ENCODE peak calls at places on chromosomes 2 and 18, in eight cellular contexts. One of them, this sample, is unnamed.

GRCh38 chr18:79497638-79498081 is 101.9 kb downstream of the NFATC1 start:
- DNase-seq in WTC11: no peak
- DNase-seq in SK-N-SH: no peak
- DNase-seq in A549: no peak
- DNase-seq in HCT116: no peak
- DNase-seq in H1: no peak
- DNase-seq in K562: no peak
- DNase-seq in HepG2: no peak
- DNase-seq in this sample: no peak

GRCh38 chr2:30862054-30862651 is 54.9 kb upstream of the CAPN13 start:
- DNase-seq in WTC11: peak
- DNase-seq in SK-N-SH: peak
- DNase-seq in A549: peak
- DNase-seq in HCT116: peak
- DNase-seq in H1: peak
- DNase-seq in K562: peak
- DNase-seq in HepG2: peak
- DNase-seq in this sample: peak

GRCh38 chr2:164145093-164145987 is 409.5 kb upstream of the FIGN start:
- DNase-seq in WTC11: no peak
- DNase-seq in SK-N-SH: no peak
- DNase-seq in A549: no peak
- DNase-seq in HCT116: no peak
- DNase-seq in H1: no peak
- DNase-seq in K562: no peak
- DNase-seq in HepG2: no peak
- DNase-seq in this sample: no peak

GRCh38 chr2:202689459-202689858 is 54.7 kb downstream of the FAM117B start:
- DNase-seq in WTC11: no peak
- DNase-seq in SK-N-SH: no peak
- DNase-seq in A549: no peak
- DNase-seq in HCT116: no peak
- DNase-seq in H1: no peak
- DNase-seq in K562: no peak
- DNase-seq in HepG2: no peak
- DNase-seq in this sample: no peak

GRCh38 chr2:102698369-102699111 is 63.3 kb upstream of the TMEM182 start:
- DNase-seq in WTC11: no peak
- DNase-seq in SK-N-SH: no peak
- DNase-seq in A549: no peak
- DNase-seq in HCT116: no peak
- DNase-seq in H1: no peak
- DNase-seq in K562: peak
- DNase-seq in HepG2: no peak
- DNase-seq in this sample: no peak

GRCh38 chr2:120538691-120539420 is 192.9 kb downstream of the INHBB start:
- DNase-seq in WTC11: no peak
- DNase-seq in SK-N-SH: no peak
- DNase-seq in A549: no peak
- DNase-seq in HCT116: no peak
- DNase-seq in H1: no peak
- DNase-seq in K562: no peak
- DNase-seq in HepG2: peak
- DNase-seq in this sample: no peak

GRCh38 chr2:26268184-26268583 is 23.4 kb downstream of the HADHB start:
- DNase-seq in WTC11: no peak
- DNase-seq in SK-N-SH: no peak
- DNase-seq in A549: no peak
- DNase-seq in HCT116: no peak
- DNase-seq in H1: no peak
- DNase-seq in K562: no peak
- DNase-seq in HepG2: no peak
- DNase-seq in this sample: no peak

GRCh38 chr2:6827516-6828298 is 38.0 kb downstream of the CMPK2 start:
- DNase-seq in WTC11: no peak
- DNase-seq in SK-N-SH: no peak
- DNase-seq in A549: no peak
- DNase-seq in HCT116: no peak
- DNase-seq in H1: no peak
- DNase-seq in K562: no peak
- DNase-seq in HepG2: no peak
- DNase-seq in this sample: no peak

GRCh38 chr2:143474568-143474967 is 345.3 kb downstream of the ARHGAP15 start:
- DNase-seq in WTC11: no peak
- DNase-seq in SK-N-SH: no peak
- DNase-seq in A549: no peak
- DNase-seq in HCT116: no peak
- DNase-seq in H1: no peak
- DNase-seq in K562: no peak
- DNase-seq in HepG2: no peak
- DNase-seq in this sample: no peak

GRCh38 chr2:189109921-189110397 is 69.6 kb downstream of the COL5A2 start:
- DNase-seq in WTC11: peak
- DNase-seq in SK-N-SH: no peak
- DNase-seq in A549: no peak
- DNase-seq in HCT116: peak
- DNase-seq in H1: no peak
- DNase-seq in K562: no peak
- DNase-seq in HepG2: peak
- DNase-seq in this sample: no peak

GRCh38 chr2:181058378-181059269 is 78.2 kb downstream of the UBE2E3 start:
- DNase-seq in WTC11: peak
- DNase-seq in SK-N-SH: peak
- DNase-seq in A549: no peak
- DNase-seq in HCT116: peak
- DNase-seq in H1: no peak
- DNase-seq in K562: peak
- DNase-seq in HepG2: peak
- DNase-seq in this sample: peak

GRCh38 chr18:51807336-51807735 is 532.7 kb upstream of the DCC start:
- DNase-seq in WTC11: no peak
- DNase-seq in SK-N-SH: no peak
- DNase-seq in A549: no peak
- DNase-seq in HCT116: no peak
- DNase-seq in H1: no peak
- DNase-seq in K562: no peak
- DNase-seq in HepG2: no peak
- DNase-seq in this sample: no peak

GRCh38 chr18:58649966-58650816 is 21.1 kb upstream of the MALT1 start:
- DNase-seq in WTC11: no peak
- DNase-seq in SK-N-SH: no peak
- DNase-seq in A549: no peak
- DNase-seq in HCT116: no peak
- DNase-seq in H1: no peak
- DNase-seq in K562: no peak
- DNase-seq in HepG2: no peak
- DNase-seq in this sample: no peak

GRCh38 chr2:224009605-224010330 is 29.3 kb downstream of the SERPINE2 start:
- DNase-seq in WTC11: no peak
- DNase-seq in SK-N-SH: no peak
- DNase-seq in A549: no peak
- DNase-seq in HCT116: no peak
- DNase-seq in H1: no peak
- DNase-seq in K562: no peak
- DNase-seq in HepG2: no peak
- DNase-seq in this sample: peak

DNA sequence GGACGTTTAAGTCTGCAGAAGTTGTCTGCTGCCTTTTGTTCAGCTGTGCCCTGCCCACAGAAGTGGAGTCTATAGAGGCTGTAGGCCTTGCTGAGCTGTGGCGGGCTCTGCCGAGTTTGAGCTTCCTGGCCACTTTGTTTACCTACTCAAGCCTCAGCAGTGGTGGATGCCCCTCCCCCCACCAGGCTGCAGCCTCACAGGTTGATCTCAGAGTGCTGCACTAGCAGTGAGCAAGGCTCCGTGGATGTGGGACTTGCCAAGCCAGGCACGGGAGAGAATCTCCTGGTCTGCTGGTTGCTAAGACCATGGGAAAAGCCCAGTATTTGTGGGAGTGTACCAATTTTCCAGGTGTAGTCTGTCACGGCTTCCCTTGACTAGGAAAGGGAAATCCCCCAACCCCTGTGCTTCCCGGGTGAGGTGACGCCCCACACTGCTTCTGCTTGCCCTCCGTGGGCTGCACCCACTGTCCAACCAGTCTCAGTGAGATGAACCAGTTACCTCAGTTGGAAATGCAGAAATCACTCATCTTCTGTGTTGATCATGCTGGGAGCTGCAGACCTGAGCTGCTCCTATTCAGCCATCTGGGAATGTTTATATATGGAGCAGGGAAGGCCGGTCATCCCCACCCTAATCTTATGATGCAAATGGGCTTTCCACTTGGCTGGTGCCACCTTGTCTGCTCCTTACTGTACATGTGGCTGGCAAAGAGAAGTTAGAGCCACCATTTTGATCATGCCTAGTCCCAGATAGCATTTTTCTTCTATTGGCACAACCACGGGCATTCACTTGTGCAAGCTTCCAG is 156.9 kb upstream of the ITGA6 start:
- DNase-seq in WTC11: peak
- DNase-seq in SK-N-SH: no peak
- DNase-seq in A549: no peak
- DNase-seq in HCT116: no peak
- DNase-seq in H1: peak
- DNase-seq in K562: no peak
- DNase-seq in HepG2: peak
- DNase-seq in this sample: no peak
- TF ChIP-seq MAX in WTC11: peak
- TF ChIP-seq MAX in SK-N-SH: no peak
- TF ChIP-seq MAX in A549: no peak
- TF ChIP-seq MAX in HCT116: no peak
- TF ChIP-seq MAX in H1: peak
- TF ChIP-seq MAX in K562: no peak
- TF ChIP-seq MAX in HepG2: peak
- TF ChIP-seq MAX in this sample: no peak

GRCh38 chr2:200405599-200406298 is 99.3 kb downstream of the SPATS2L start:
- DNase-seq in WTC11: no peak
- DNase-seq in SK-N-SH: no peak
- DNase-seq in A549: peak
- DNase-seq in HCT116: peak
- DNase-seq in H1: no peak
- DNase-seq in K562: peak
- DNase-seq in HepG2: peak
- DNase-seq in this sample: peak

GRCh38 chr2:200408428-200409311 is 101.2 kb downstream of the KCTD18 start:
- DNase-seq in WTC11: no peak
- DNase-seq in SK-N-SH: no peak
- DNase-seq in A549: peak
- DNase-seq in HCT116: peak
- DNase-seq in H1: no peak
- DNase-seq in K562: peak
- DNase-seq in HepG2: peak
- DNase-seq in this sample: peak

GRCh38 chr2:200406379-200406778 is 99.9 kb downstream of the SPATS2L start:
- DNase-seq in WTC11: no peak
- DNase-seq in SK-N-SH: no peak
- DNase-seq in A549: no peak
- DNase-seq in HCT116: no peak
- DNase-seq in H1: no peak
- DNase-seq in K562: no peak
- DNase-seq in HepG2: peak
- DNase-seq in this sample: peak

GRCh38 chr2:200403794-200404193 is 97.3 kb downstream of the SPATS2L start:
- DNase-seq in WTC11: no peak
- DNase-seq in SK-N-SH: no peak
- DNase-seq in A549: no peak
- DNase-seq in HCT116: no peak
- DNase-seq in H1: no peak
- DNase-seq in K562: no peak
- DNase-seq in HepG2: peak
- DNase-seq in this sample: no peak

DNA sequence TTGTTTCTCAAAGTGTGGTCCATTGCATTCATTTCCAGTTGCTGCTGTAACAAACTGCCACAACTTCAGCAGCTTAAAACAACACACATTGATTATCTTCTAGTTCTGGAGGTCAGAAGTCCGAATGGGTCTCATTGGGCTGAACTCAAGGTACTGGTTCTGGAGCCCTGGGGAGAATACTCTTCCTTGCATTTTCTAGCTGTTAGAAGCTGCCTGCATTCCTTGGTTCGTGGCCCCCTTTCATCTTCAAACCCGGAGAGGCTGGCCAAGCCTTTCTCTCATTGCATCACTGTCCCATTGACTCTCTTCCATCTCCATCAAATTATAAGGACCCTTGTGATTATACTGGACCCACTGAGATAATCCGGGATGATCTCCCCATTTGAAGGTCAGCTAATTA is 98.1 kb downstream of the SPATS2L start:
- DNase-seq in WTC11: no peak
- DNase-seq in SK-N-SH: no peak
- DNase-seq in A549: no peak
- DNase-seq in HCT116: no peak
- DNase-seq in H1: no peak
- DNase-seq in K562: no peak
- DNase-seq in HepG2: no peak
- DNase-seq in this sample: no peak
- TF ChIP-seq MAX in WTC11: no peak
- TF ChIP-seq MAX in SK-N-SH: no peak
- TF ChIP-seq MAX in A549: no peak
- TF ChIP-seq MAX in HCT116: no peak
- TF ChIP-seq MAX in H1: no peak
- TF ChIP-seq MAX in K562: no peak
- TF ChIP-seq MAX in HepG2: no peak
- TF ChIP-seq MAX in this sample: no peak

DNA sequence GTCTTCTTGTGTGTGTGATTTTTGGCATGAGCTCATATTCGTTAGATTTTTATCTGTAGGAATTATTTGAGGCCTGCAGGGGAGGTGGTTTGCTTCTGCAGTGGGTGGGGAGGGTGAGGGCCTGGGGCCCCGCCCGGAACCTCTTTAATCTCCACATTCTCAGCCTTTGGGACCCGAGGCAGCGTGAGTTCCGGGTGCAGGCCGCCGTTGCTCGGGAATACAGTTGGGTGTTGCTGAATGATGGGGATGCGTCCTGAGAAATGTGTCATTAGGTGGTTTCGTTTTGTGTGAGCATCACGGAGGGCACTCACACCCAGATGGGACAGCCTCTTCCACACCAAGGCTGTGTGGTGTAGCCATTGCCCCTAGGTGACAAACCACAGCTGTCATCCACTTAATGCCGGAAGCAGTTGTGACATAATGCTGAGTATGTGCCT is 13.7 kb upstream of the GAL3ST2 start:
- DNase-seq in WTC11: no peak
- DNase-seq in SK-N-SH: peak
- DNase-seq in A549: no peak
- DNase-seq in HCT116: no peak
- DNase-seq in H1: peak
- DNase-seq in K562: peak
- DNase-seq in HepG2: no peak
- DNase-seq in this sample: no peak
- TF ChIP-seq MAX in WTC11: no peak
- TF ChIP-seq MAX in SK-N-SH: no peak
- TF ChIP-seq MAX in A549: no peak
- TF ChIP-seq MAX in HCT116: no peak
- TF ChIP-seq MAX in H1: no peak
- TF ChIP-seq MAX in K562: no peak
- TF ChIP-seq MAX in HepG2: no peak
- TF ChIP-seq MAX in this sample: no peak

DNA sequence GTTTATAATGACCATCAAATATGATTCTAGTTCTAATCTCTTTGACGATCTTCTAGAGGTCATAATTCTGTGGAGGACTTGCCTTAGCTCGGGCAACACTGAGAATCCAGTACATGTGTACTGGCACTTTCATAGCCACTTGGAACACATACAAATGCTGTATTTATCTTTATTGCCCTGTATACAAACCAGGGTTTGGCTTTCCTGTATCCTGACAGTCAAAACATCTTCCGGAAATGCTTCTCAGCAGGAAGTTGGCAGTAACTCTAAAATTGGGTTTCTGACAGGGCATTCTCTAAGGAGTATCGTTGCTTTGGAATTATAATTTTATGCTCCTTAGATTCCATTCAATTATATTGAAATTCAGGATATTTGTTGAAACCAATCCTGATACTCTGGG is 643.6 kb downstream of the NRXN1 start:
- DNase-seq in WTC11: no peak
- DNase-seq in SK-N-SH: no peak
- DNase-seq in A549: no peak
- DNase-seq in HCT116: no peak
- DNase-seq in H1: no peak
- DNase-seq in K562: no peak
- DNase-seq in HepG2: no peak
- DNase-seq in this sample: no peak
- TF ChIP-seq MAX in WTC11: no peak
- TF ChIP-seq MAX in SK-N-SH: no peak
- TF ChIP-seq MAX in A549: no peak
- TF ChIP-seq MAX in HCT116: no peak
- TF ChIP-seq MAX in H1: no peak
- TF ChIP-seq MAX in K562: no peak
- TF ChIP-seq MAX in HepG2: no peak
- TF ChIP-seq MAX in this sample: no peak

This sample was measured in endothelial cell of umbilical vein.